ENCODE peak calls at places on chromosomes 3 and 15, in nine cellular contexts. M is right atrium auricular region, B is HL-60, D is hepatocyte, V is left ventricle myocardium inferior, T is fibroblast of pulmonary artery, E is stomach, Y is OCI-LY7, W is ascending aorta. Z is an unnamed sample.

GRCh38 chr15:70375006-70375409 is 277.3 kb upstream of the TLE3 start:
- DNase-seq in D (no peak), B (no peak), Y (no peak), E (no peak), T (peak; percentile 64), M (peak; percentile 59), W (peak; percentile 31), V (no peak), Z (peak; percentile 32)

GRCh38 chr3:5426094-5426883 is 238.8 kb downstream of the EDEM1 start:
- DNase-seq in E (peak; percentile 87), Y (peak; percentile 67), T (peak; percentile 58), V (peak; percentile 66), B (peak; percentile 57), D (peak; percentile 93), M (peak; percentile 80), W (no peak), Z (peak; percentile 75)

GRCh38 chr3:131356006-131356405 is 25.6 kb upstream of the NUDT16 start:
- DNase-seq in D (no peak), M (no peak), Y (no peak), B (no peak), E (no peak), V (no peak), W (no peak), T (no peak), Z (no peak)

GRCh38 chr3:60198179-60198578 is 1053.1 kb downstream of the FHIT start:
- DNase-seq in W (no peak), Y (no peak), M (no peak), V (no peak), E (no peak), D (no peak), B (no peak), T (no peak), Z (no peak)

GRCh38 chr15:67065531-67066005 is at the start of gene SMAD3:
- DNase-seq in M (peak; percentile 92), E (peak; percentile 92), B (peak; percentile 84), T (peak; percentile 96), Y (peak; percentile 92), D (peak; percentile 96), V (peak; percentile 93), W (peak; percentile 57), Z (peak; percentile 92)

GRCh38 chr3:46398186-46398955 is 8.5 kb downstream of the CCR5AS start:
- DNase-seq in D (no peak), W (no peak), V (no peak), B (no peak), Y (no peak), T (no peak), M (no peak), E (no peak), Z (no peak)

GRCh38 chr3:179113903-179114302 is 34.3 kb upstream of the PIK3CA start:
- DNase-seq in Y (no peak), M (no peak), E (no peak), B (no peak), V (no peak), D (no peak), T (peak; percentile 30), W (no peak), Z (no peak)

GRCh38 chr15:58475573-58476524 is 44.1 kb downstream of the LIPC start:
- DNase-seq in T (peak; percentile 77), Y (peak; percentile 17), W (no peak), M (peak; percentile 77), B (peak; percentile 36), E (no peak), V (no peak), D (peak; percentile 55), Z (peak; percentile 33)

GRCh38 chr3:150319900-150320299 is 88.2 kb upstream of the TSC22D2 start:
- DNase-seq in T (peak; percentile 85), Y (no peak), M (no peak), V (no peak), D (peak; percentile 81), B (no peak), W (no peak), E (no peak), Z (no peak)

GRCh38 chr15:89666147-89666857 is 11.0 kb upstream of the KIF7 start:
- DNase-seq in W (no peak), B (no peak), E (no peak), M (no peak), T (no peak), V (no peak), D (no peak), Y (no peak), Z (no peak)

GRCh38 chr15:89665449-89666146 is 10.3 kb upstream of the KIF7 start:
- DNase-seq in T (peak; percentile 58), M (peak; percentile 79), W (no peak), B (peak; percentile 11), E (peak; percentile 57), V (peak; percentile 70), Y (no peak), D (peak; percentile 74), Z (peak; percentile 85)

GRCh38 chr15:89664441-89664840 is 9.2 kb upstream of the KIF7 start:
- DNase-seq in Y (no peak), E (no peak), D (no peak), B (no peak), M (no peak), T (no peak), W (no peak), V (no peak), Z (no peak)

GRCh38 chr15:89662893-89663673 is 7.8 kb upstream of the KIF7 start:
- DNase-seq in B (no peak), E (peak; percentile 66), V (peak; percentile 74), W (no peak), T (peak; percentile 95), Y (no peak), M (peak; percentile 90), D (peak; percentile 72), Z (peak; percentile 73)

GRCh38 chr15:89664951-89665350 is 9.7 kb upstream of the KIF7 start:
- DNase-seq in Y (no peak), E (no peak), W (no peak), M (no peak), D (no peak), B (no peak), T (no peak), V (no peak), Z (no peak)
- H3K4me3 ChIP-seq in Y (no peak overlapping the region), E (peak overlapping the region; percentile 43), W (peak overlapping the region; percentile 55), M (peak overlapping the region; percentile 22), D (no peak overlapping the region), B (no peak overlapping the region), T (no peak overlapping the region), V (peak overlapping the region; percentile 64), Z (peak overlapping the region; percentile 70)

DNA sequence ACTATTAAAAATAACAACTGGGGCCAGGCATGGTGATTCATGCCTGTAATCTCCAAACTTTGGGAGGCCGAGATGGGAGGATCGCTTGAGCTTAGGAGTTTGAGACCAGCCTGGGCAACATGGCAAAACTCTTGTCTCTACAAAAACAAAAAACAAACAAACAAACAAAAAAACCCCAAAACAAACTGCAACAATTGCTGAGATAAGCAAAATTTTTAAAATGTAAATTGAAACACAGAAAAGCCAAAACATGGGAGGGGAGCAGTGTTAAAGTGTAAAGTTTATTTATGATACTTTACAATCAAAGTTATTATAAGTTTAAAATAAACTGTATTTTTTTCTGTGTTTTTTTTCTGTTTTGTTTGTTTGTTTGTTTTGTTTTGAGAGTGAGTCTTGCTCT is 207.7 kb downstream of the PCCB start:
- DNase-seq in T (no peak), W (no peak), M (no peak), Y (no peak), B (no peak), V (no peak), D (no peak), E (no peak), Z (no peak)
- H3K4me3 ChIP-seq in T (no peak overlapping the region), W (no peak overlapping the region), M (no peak overlapping the region), Y (no peak overlapping the region), B (no peak overlapping the region), V (no peak overlapping the region), D (no peak overlapping the region), E (no peak overlapping the region), Z (no peak overlapping the region)

DNA sequence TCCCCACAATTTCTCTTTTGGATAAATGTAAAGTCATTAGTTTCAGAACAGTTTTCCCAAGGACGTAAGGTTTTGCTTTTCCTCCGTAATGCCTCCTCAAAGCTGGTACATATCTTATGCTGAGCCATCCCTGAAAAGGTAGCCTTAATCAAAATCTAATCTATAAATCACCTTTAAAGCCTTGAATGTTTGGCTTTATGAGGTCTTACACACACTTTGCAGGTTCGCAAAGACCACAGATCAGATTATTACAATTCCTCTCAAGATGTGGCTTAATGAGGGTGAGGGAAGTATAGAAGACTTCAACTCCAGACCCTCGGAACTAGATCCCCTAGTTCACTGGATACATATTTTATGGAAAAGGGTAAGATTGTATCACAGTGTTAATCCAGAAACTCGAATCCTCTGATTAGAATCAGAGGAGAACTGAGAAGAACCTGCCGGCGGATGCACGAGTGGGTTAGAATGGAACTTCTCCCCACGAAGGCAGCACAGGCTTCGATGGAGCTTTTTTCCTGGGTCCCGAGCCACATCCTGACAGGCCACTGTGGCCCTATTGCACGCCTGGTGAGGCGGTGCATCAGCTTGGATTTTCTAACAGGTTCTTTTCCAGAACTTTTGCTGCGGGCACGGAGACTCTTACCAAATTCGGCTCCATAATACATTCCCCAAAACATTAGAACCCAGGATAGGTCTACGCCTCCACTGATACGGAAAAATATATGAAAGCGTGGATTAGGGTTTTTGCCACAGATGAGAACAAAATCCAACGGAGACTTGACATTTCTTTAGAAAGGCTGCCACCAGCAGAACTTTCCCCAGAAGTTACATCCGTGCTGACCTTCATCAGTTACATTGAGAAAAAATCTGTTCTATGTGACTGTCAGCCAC is 1.2 kb downstream of the CTXND1 start:
- DNase-seq in Y (no peak), T (no peak), W (no peak), B (no peak), M (no peak), E (no peak), D (no peak), V (no peak), Z (no peak)
- H3K4me3 ChIP-seq in Y (no peak overlapping the region), T (no peak overlapping the region), W (peak overlapping the region; percentile 64), B (no peak overlapping the region), M (no peak overlapping the region), E (peak overlapping the region; percentile 67), D (peak overlapping the region; percentile 3), V (peak overlapping the region; percentile 69), Z (peak overlapping the region; percentile 62)

GRCh38 chr3:126394179-126394976 is at the start of gene CFAP100:
- DNase-seq in V (no peak), T (peak; percentile 28), W (no peak), D (peak; percentile 77), B (no peak), E (peak; percentile 44), M (no peak), Y (no peak), Z (peak; percentile 57)

GRCh38 chr3:126396536-126396935 is 1.8 kb downstream of the CFAP100 start:
- DNase-seq in Y (no peak), D (no peak), B (no peak), V (no peak), E (no peak), W (no peak), T (no peak), M (no peak), Z (no peak)

GRCh38 chr3:126395846-126396513 is 1.3 kb downstream of the CFAP100 start:
- DNase-seq in M (no peak), Y (no peak), E (no peak), D (no peak), B (no peak), T (no peak), W (no peak), V (no peak), Z (no peak)

GRCh38 chr3:126393563-126393962 is 1.1 kb upstream of the CFAP100 start:
- DNase-seq in D (no peak), T (no peak), M (no peak), E (peak; percentile 7), V (no peak), B (no peak), W (no peak), Y (no peak), Z (no peak)

DNA sequence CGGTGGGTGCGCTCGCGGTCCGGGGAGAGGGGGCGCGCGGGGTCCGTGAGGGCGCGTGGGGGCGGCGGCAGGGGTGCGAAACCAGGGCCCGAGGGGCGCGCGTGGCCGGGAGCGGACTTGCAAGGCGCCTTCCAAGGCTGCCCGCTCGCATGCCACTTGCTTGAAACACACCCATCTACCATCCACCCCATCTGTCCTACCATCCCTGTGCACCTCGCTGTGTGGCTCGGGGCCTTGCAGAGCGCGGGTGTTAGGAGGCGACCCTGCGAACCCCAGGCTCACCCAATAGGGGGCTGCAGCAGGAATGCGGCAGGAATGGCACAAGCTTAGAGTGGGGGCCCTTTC is 240 bp downstream of the CFAP100 start:
- DNase-seq in D (no peak), W (no peak), B (no peak), T (no peak), M (no peak), V (no peak), Y (no peak), E (no peak), Z (no peak)
- H3K4me3 ChIP-seq in D (no peak overlapping the region), W (peak overlapping the region; percentile 54), B (no peak overlapping the region), T (no peak overlapping the region), M (no peak overlapping the region), V (peak overlapping the region; percentile 57), Y (no peak overlapping the region), E (peak overlapping the region; percentile 42), Z (peak overlapping the region; percentile 54)